ENCODE peak calls at places on chromosome 21, in five cellular contexts. L is stomach, T is left ventricle myocardium inferior, R is PC-9, H is DND-41. B is an unnamed sample.

GRCh38 chr21:35338881-35339632 is 290.0 kb upstream of the RUNX1 start:
- DNase-seq in H (no peak), R (no peak), T (no peak), L (no peak), B (no peak)

GRCh38 chr21:40054403-40054802 is 187.2 kb downstream of the PCP4 start:
- DNase-seq in R (no peak), L (peak; percentile 87), T (no peak), H (peak; percentile 10), B (peak; percentile 10)

GRCh38 chr21:36320421-36321324 is 676 bp downstream of the MORC3 start:
- DNase-seq in L (peak; percentile 64), R (peak; percentile 60), H (no peak), T (peak; percentile 25), B (no peak)

GRCh38 chr21:43716376-43717165 is 2.4 kb upstream of the PDXK start:
- DNase-seq in R (no peak), H (no peak), L (no peak), T (no peak), B (no peak)

GRCh38 chr21:34836103-34836932 is 167.5 kb downstream of the CLIC6 start:
- DNase-seq in L (peak; percentile 71), H (no peak), T (no peak), R (peak; percentile 83), B (peak; percentile 96)

GRCh38 chr21:36859744-36860501 is 106.5 kb downstream of the HLCS start:
- DNase-seq in L (peak; percentile 72), R (peak; percentile 76), T (peak; percentile 80), H (peak; percentile 46), B (no peak)

GRCh38 chr21:21605502-21605901 is 607.3 kb downstream of the NCAM2 start:
- DNase-seq in L (no peak), T (no peak), R (no peak), H (no peak), B (no peak)

GRCh38 chr21:43591468-43592050 is 67.7 kb downstream of the HSF2BP start:
- DNase-seq in H (no peak), R (no peak), L (no peak), T (no peak), B (no peak)

GRCh38 chr21:36246080-36246631 is 73.8 kb upstream of the MORC3 start:
- DNase-seq in T (no peak), L (peak; percentile 79), R (peak; percentile 33), H (no peak), B (peak; percentile 43)

GRCh38 chr21:23101111-23101510 is 2102.9 kb downstream of the NCAM2 start:
- DNase-seq in T (no peak), H (no peak), L (no peak), R (no peak), B (no peak)

GRCh38 chr21:44078411-44078981 is 28.7 kb upstream of the PWP2 start:
- DNase-seq in T (no peak), L (no peak), H (no peak), R (no peak), B (no peak)

GRCh38 chr21:39674794-39675193 is 62.1 kb downstream of the B3GALT5 start:
- DNase-seq in L (no peak), T (no peak), H (no peak), R (no peak), B (no peak)

GRCh38 chr21:35316933-35317332 is 267.8 kb upstream of the RUNX1 start:
- DNase-seq in L (no peak), R (no peak), T (no peak), H (no peak), B (no peak)

GRCh38 chr21:36753556-36753955 is 54.6 kb downstream of the SIM2 start:
- DNase-seq in H (no peak), L (no peak), T (no peak), R (no peak), B (peak; percentile 56)

GRCh38 chr21:28537371-28538079 is 455.2 kb downstream of the LTN1 start:
- DNase-seq in T (no peak), L (no peak), R (no peak), H (no peak), B (no peak)

GRCh38 chr21:28991861-28992525 is 684 bp downstream of the LTN1 start:
- DNase-seq in R (no peak), T (no peak), L (no peak), H (peak; percentile 11), B (no peak)

GRCh38 chr21:35475768-35476167 is 426.7 kb upstream of the RUNX1 start:
- DNase-seq in H (peak; percentile 64), T (no peak), R (no peak), L (no peak), B (no peak)

GRCh38 chr21:38660333-38661295 is 145.1 kb upstream of the ETS2 start:
- DNase-seq in T (peak; percentile 20), L (no peak), H (no peak), R (no peak), B (no peak)

GRCh38 chr21:38645282-38645681 is 147.0 kb upstream of the ERG start:
- DNase-seq in H (no peak), T (no peak), R (no peak), L (no peak), B (peak; percentile 29)

GRCh38 chr21:46567348-46567747 is 37.5 kb downstream of the S100B start:
- DNase-seq in L (no peak), H (no peak), T (no peak), R (no peak), B (no peak)

GRCh38 chr21:46569071-46569470 is 35.8 kb downstream of the S100B start:
- DNase-seq in R (no peak), L (no peak), T (no peak), H (no peak), B (no peak)

GRCh38 chr21:46570631-46571030 is 34.3 kb downstream of the S100B start:
- DNase-seq in R (no peak), H (no peak), T (no peak), L (no peak), B (no peak)

GRCh38 chr21:46570119-46570518 is 34.8 kb downstream of the S100B start:
- DNase-seq in H (no peak), T (no peak), R (no peak), L (no peak), B (no peak)

GRCh38 chr21:46568562-46568961 is 36.3 kb downstream of the S100B start:
- DNase-seq in R (no peak), L (no peak), T (no peak), H (no peak), B (no peak)
- H3K36me3 ChIP-seq in R (no peaks in the 10 kb centered on the region), L (peaks cover 91% of the 10 kb centered on the region), T (peaks cover 91% of the 10 kb centered on the region), H (peaks cover 83% of the 10 kb centered on the region), B (peaks cover 2% of the 10 kb centered on the region)

DNA sequence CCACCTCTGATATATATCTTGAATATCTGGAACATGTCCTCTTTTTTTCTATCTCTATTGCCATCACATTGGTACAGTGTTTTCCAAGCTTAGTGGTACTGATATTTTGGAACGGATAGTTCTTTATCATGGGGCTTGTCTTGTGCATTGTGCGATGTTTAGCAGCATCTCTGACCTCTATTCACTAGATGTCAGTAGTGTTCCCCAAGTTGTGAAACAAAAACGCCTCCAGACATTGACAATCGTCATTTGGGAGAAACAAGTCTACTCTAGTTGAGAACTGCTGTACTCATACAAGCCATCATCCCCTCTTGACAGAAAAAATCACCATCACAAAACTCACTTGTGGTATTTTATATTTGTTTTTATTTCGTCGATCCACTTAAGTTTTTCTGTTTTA is 79.7 kb upstream of the CHODL start:
- DNase-seq in R (no peak), T (no peak), L (no peak), H (no peak), B (no peak)
- TF ChIP-seq CTCF in R (no peak), T (no peak), L (no peak), H (no peak), B (no peak)

DNA sequence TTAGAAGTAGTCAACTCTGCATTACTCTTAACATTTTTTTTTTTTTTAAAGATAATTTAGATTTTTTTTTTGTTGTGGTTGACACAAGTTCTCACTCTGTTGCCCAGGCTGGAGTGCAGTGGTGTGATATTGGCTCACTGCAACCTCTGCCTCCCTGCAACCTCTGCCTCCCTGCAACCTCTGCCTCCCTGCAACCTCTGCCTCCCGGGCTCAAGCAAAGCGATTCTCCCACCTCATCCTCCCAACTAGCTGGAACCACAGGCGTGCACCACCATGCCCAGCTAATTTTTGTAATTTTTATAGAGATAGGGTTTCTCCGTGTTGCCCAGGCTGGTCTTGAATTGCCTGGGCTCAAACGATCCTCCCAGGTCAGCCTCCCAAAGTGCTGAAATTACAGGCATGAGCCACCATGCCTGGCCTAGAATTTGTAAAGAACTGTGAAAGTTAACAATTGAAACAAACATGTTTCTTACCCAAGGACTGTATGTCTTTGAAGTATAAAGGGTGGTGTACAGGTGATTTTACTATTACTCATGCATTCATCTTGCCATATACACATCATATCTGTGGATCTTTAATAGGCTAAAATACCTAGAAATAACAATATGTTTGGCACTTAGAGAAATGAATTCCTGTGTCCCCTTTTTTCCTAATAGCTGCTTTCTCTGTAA is 114.7 kb downstream of the ATP5PO start:
- DNase-seq in H (no peak), T (no peak), L (no peak), R (no peak), B (no peak)
- H3K36me3 ChIP-seq in H (peaks cover 17% of the 10 kb centered on the region), T (peaks cover 26% of the 10 kb centered on the region), L (peaks cover 36% of the 10 kb centered on the region), R (no peaks in the 10 kb centered on the region), B (no peaks in the 10 kb centered on the region)

GRCh38 chr21:30486180-30486579 is 1.1 kb downstream of the KRTAP19-2 start:
- DNase-seq in H (no peak), L (no peak), R (no peak), T (no peak), B (no peak)
- TF ChIP-seq CTCF in H (no peak), L (no peak), R (no peak), T (no peak), B (no peak)

DNA sequence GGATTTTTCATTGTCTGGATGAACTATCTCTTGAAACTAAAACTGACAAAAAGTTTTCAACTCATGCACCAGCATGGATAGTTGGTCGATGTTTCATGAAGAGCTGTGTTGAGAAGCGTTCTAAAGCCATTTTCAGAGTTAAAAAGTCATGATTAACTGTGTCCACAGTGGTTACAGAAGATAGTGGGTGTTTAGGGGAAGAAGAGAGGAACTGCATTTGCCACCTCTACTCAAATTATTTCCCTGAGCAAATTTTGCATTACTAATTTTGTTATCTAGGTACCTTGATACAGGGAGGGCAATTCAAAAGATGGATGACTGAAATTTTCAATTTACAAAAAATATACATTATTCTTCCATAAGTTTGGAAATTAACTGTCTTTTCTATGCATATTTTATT is 15.5 kb downstream of the SAMSN1 start:
- DNase-seq in L (no peak), H (no peak), R (no peak), T (no peak), B (no peak)
- H3K36me3 ChIP-seq in L (no peaks in the 10 kb centered on the region), H (peaks cover 8% of the 10 kb centered on the region), R (no peaks in the 10 kb centered on the region), T (no peaks in the 10 kb centered on the region), B (no peaks in the 10 kb centered on the region)

B was measured in kidney epithelial cell.